ENCODE peak calls at places on chromosomes 5 and 9, in five cellular contexts. One of them, this sample, is unnamed.

GRCh38 chr5:126587551-126588390 is 7.2 kb downstream of the ALDH7A1 start:
- DNase-seq in IMR-90: no peak
- DNase-seq in mesendoderm: no peak
- DNase-seq in mesenchymal stem cell: no peak
- DNase-seq in H9: no peak
- DNase-seq in this sample: no peak

GRCh38 chr9:130835441-130836298 is 616 bp downstream of the ABL1 start:
- DNase-seq in IMR-90: peak
- DNase-seq in mesendoderm: peak
- DNase-seq in mesenchymal stem cell: peak
- DNase-seq in H9: no peak
- DNase-seq in this sample: no peak

GRCh38 chr9:99059074-99059894 is 45.6 kb upstream of the TGFBR1 start:
- DNase-seq in IMR-90: no peak
- DNase-seq in mesendoderm: no peak
- DNase-seq in mesenchymal stem cell: peak
- DNase-seq in H9: no peak
- DNase-seq in this sample: no peak

GRCh38 chr5:77015938-77016569 is 14.2 kb upstream of the AGGF1 start:
- DNase-seq in IMR-90: peak
- DNase-seq in mesendoderm: peak
- DNase-seq in mesenchymal stem cell: peak
- DNase-seq in H9: peak
- DNase-seq in this sample: peak

GRCh38 chr5:135157421-135158314 is 123.6 kb upstream of the PITX1 start:
- DNase-seq in IMR-90: no peak
- DNase-seq in mesendoderm: peak
- DNase-seq in mesenchymal stem cell: no peak
- DNase-seq in H9: no peak
- DNase-seq in this sample: no peak

GRCh38 chr5:163880307-163880706 is 374.9 kb downstream of the MAT2B start:
- DNase-seq in IMR-90: peak
- DNase-seq in mesendoderm: no peak
- DNase-seq in mesenchymal stem cell: peak
- DNase-seq in H9: no peak
- DNase-seq in this sample: peak

GRCh38 chr5:54018438-54018837 is 291.9 kb downstream of the ARL15 start:
- DNase-seq in IMR-90: peak
- DNase-seq in mesendoderm: peak
- DNase-seq in mesenchymal stem cell: peak
- DNase-seq in H9: peak
- DNase-seq in this sample: no peak

GRCh38 chr9:136939996-136940525 is 4.5 kb downstream of the FBXW5 start:
- DNase-seq in IMR-90: no peak
- DNase-seq in mesendoderm: no peak
- DNase-seq in mesenchymal stem cell: no peak
- DNase-seq in H9: no peak
- DNase-seq in this sample: no peak

GRCh38 chr5:145324767-145325479 is 510.2 kb downstream of the PRELID2 start:
- DNase-seq in IMR-90: peak
- DNase-seq in mesendoderm: no peak
- DNase-seq in mesenchymal stem cell: no peak
- DNase-seq in H9: no peak
- DNase-seq in this sample: no peak

GRCh38 chr9:121976751-121977150 is 116.4 kb downstream of the TTLL11 start:
- DNase-seq in IMR-90: peak
- DNase-seq in mesendoderm: no peak
- DNase-seq in mesenchymal stem cell: peak
- DNase-seq in H9: no peak
- DNase-seq in this sample: no peak

GRCh38 chr9:93673844-93674334 is 97.5 kb downstream of the PHF2 start:
- DNase-seq in IMR-90: no peak
- DNase-seq in mesendoderm: no peak
- DNase-seq in mesenchymal stem cell: peak
- DNase-seq in H9: peak
- DNase-seq in this sample: no peak

DNA sequence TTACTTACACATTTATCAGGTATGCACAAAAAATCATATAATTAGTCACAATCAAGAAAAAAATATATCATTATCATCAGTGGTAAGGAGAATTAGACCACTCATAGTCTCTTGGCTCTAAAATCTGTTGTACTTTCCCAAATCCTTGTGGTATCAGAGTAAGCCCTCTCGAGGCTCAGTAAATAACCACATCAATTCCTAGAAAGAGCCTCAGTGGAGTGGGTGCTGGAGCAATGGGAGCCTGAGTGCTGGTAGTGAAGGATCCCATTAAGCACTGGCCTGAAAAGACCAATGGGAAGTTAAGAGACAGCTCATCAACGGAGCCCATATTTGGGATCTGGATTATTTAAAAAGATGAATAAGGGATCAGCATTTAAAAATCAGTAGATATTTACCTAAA is 130.3 kb upstream of the EFNA5 start:
- DNase-seq in IMR-90: no peak
- DNase-seq in mesendoderm: no peak
- DNase-seq in mesenchymal stem cell: no peak
- DNase-seq in H9: no peak
- DNase-seq in this sample: no peak
- H3K18ac ChIP-seq in IMR-90: no peak
- H3K18ac ChIP-seq in mesendoderm: no peak
- H3K18ac ChIP-seq in mesenchymal stem cell: no peak
- H3K18ac ChIP-seq in H9: no peak
- H3K18ac ChIP-seq in this sample: no peak

DNA sequence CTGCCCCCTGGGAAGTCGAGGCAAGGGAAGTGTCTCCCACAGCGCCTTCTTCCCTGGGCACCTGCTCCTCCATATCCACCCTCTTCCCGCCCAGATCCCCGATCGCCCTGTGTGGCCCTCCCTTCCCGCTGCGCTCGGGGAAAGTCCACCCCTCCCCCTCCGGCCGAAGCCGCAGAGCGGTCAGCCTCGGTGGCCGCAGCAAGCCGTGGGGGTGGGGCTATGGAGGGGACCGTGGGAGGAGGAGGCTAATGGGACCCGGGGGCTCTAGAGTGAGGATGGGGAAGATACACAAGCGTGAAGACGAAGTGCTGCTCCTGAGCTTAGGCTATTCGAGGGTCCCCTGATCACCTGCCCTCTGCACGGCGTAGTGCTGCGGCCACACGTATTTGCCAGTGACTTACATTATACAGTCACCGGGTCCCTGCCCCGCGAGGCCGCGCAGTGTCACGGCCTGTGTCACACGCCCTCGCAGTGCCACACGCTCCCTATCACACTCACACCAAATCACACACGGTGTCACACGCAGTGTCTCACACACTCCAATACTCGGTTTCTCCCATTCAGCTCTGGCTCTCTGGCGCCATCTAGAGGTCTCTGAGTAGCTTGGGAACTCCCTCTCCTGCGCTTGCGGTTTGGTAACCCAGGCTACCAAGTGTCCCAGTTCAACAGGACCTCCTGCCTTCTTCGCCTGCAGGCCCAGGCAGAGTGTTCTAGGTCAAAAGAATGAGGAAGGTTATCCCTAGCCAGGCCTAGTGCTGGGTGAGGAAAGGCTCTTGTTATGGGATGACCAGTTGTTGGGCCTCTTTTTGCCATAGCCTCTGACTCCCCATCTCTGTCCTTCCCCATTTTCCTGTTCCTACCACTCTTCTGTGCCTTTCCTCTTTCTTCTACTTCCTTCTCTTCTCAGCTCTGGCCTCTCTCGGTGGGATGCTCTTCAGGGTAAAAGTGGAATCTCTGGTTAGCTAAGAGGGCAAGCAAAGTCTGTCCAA is 855 bp upstream of the PCDH1 start:
- DNase-seq in IMR-90: peak
- DNase-seq in mesendoderm: peak
- DNase-seq in mesenchymal stem cell: peak
- DNase-seq in H9: peak
- DNase-seq in this sample: peak
- H3K18ac ChIP-seq in IMR-90: no peak
- H3K18ac ChIP-seq in mesendoderm: peak
- H3K18ac ChIP-seq in mesenchymal stem cell: no peak
- H3K18ac ChIP-seq in H9: peak
- H3K18ac ChIP-seq in this sample: no peak

GRCh38 chr5:2249442-2249841 is 366.7 kb upstream of the IRX4 start:
- DNase-seq in IMR-90: no peak
- DNase-seq in mesendoderm: no peak
- DNase-seq in mesenchymal stem cell: no peak
- DNase-seq in H9: no peak
- DNase-seq in this sample: no peak

GRCh38 chr5:2251298-2251697 is 368.6 kb upstream of the IRX4 start:
- DNase-seq in IMR-90: no peak
- DNase-seq in mesendoderm: no peak
- DNase-seq in mesenchymal stem cell: no peak
- DNase-seq in H9: no peak
- DNase-seq in this sample: no peak

GRCh38 chr5:2250365-2250950 is 367.7 kb upstream of the IRX4 start:
- DNase-seq in IMR-90: no peak
- DNase-seq in mesendoderm: no peak
- DNase-seq in mesenchymal stem cell: no peak
- DNase-seq in H9: no peak
- DNase-seq in this sample: no peak

GRCh38 chr5:2253063-2253653 is 370.4 kb upstream of the IRX4 start:
- DNase-seq in IMR-90: no peak
- DNase-seq in mesendoderm: no peak
- DNase-seq in mesenchymal stem cell: no peak
- DNase-seq in H9: no peak
- DNase-seq in this sample: no peak

GRCh38 chr5:2251751-2252150 is 369.0 kb upstream of the IRX4 start:
- DNase-seq in IMR-90: no peak
- DNase-seq in mesendoderm: no peak
- DNase-seq in mesenchymal stem cell: no peak
- DNase-seq in H9: no peak
- DNase-seq in this sample: no peak
- H3K18ac ChIP-seq in IMR-90: no peak
- H3K18ac ChIP-seq in mesendoderm: no peak
- H3K18ac ChIP-seq in mesenchymal stem cell: no peak
- H3K18ac ChIP-seq in H9: no peak
- H3K18ac ChIP-seq in this sample: no peak

GRCh38 chr9:89799766-89800165 is 195.0 kb downstream of the GADD45G start:
- DNase-seq in IMR-90: no peak
- DNase-seq in mesendoderm: no peak
- DNase-seq in mesenchymal stem cell: no peak
- DNase-seq in H9: no peak
- DNase-seq in this sample: peak

GRCh38 chr9:89797970-89798369 is 193.2 kb downstream of the GADD45G start:
- DNase-seq in IMR-90: no peak
- DNase-seq in mesendoderm: no peak
- DNase-seq in mesenchymal stem cell: no peak
- DNase-seq in H9: no peak
- DNase-seq in this sample: no peak

GRCh38 chr9:89799221-89799620 is 194.4 kb downstream of the GADD45G start:
- DNase-seq in IMR-90: no peak
- DNase-seq in mesendoderm: no peak
- DNase-seq in mesenchymal stem cell: no peak
- DNase-seq in H9: no peak
- DNase-seq in this sample: peak

GRCh38 chr9:89797255-89797654 is 192.4 kb downstream of the GADD45G start:
- DNase-seq in IMR-90: no peak
- DNase-seq in mesendoderm: no peak
- DNase-seq in mesenchymal stem cell: no peak
- DNase-seq in H9: no peak
- DNase-seq in this sample: no peak

GRCh38 chr9:89798546-89799120 is 193.8 kb downstream of the GADD45G start:
- DNase-seq in IMR-90: no peak
- DNase-seq in mesendoderm: peak
- DNase-seq in mesenchymal stem cell: no peak
- DNase-seq in H9: no peak
- DNase-seq in this sample: no peak
- H3K18ac ChIP-seq in IMR-90: no peak
- H3K18ac ChIP-seq in mesendoderm: no peak
- H3K18ac ChIP-seq in mesenchymal stem cell: no peak
- H3K18ac ChIP-seq in H9: no peak
- H3K18ac ChIP-seq in this sample: peak

This sample was measured in trophoblast cell.